ENCODE peak calls at places on chromosomes 12 and 14, in ten cellular contexts. T is GM13976, S is astrocyte, J is thyroid gland, Q is NCI-H226, E is fibroblast of lung, A is RPMI8226, H is neural crest cell, Z is GM23248, Y is Daoy. F is an unnamed sample.
A peak's percentile ranks its signal among the peaks of the same experiment; 100 is the strongest.

GRCh38 chr12:71662861-71663560 is 637 bp downstream of the ZFC3H1 start:
- DNase-seq in T (peak; percentile 64), S (peak; percentile 63), J (peak; percentile 46), Q (peak; percentile 40), E (peak; percentile 71), A (peak; percentile 61), H (peak; percentile 46), Z (peak; percentile 94), Y (peak; percentile 63), F (peak; percentile 54)

GRCh38 chr12:63400746-63401145 is 249.7 kb upstream of the AVPR1A start:
- DNase-seq in T (no peak), S (peak; percentile 76), J (no peak), Q (peak; percentile 26), E (peak; percentile 79), A (peak; percentile 75), H (no peak), Z (no peak), Y (peak; percentile 69), F (peak; percentile 54)

GRCh38 chr14:51004801-51005526 is 60.7 kb upstream of the PYGL start:
- DNase-seq in T (no peak), S (peak; percentile 69), J (no peak), Q (peak; percentile 45), E (peak; percentile 79), A (no peak), H (no peak), Z (peak; percentile 69), Y (peak; percentile 54), F (peak; percentile 62)

GRCh38 chr14:55129428-55130193 is 559 bp downstream of the LGALS3 start:
- DNase-seq in T (peak; percentile 82), S (peak; percentile 58), J (peak; percentile 52), Q (peak; percentile 61), E (peak; percentile 71), A (peak; percentile 20), H (peak; percentile 15), Z (peak; percentile 93), Y (peak; percentile 81), F (peak; percentile 68)

GRCh38 chr12:131893605-131894312 is 663 bp upstream of the ULK1 start:
- DNase-seq in T (peak; percentile 18), S (no peak), J (no peak), Q (no peak), E (no peak), A (no peak), H (no peak), Z (peak; percentile 62), Y (no peak), F (no peak)

GRCh38 chr12:5807538-5808219 is 137.4 kb downstream of the ANO2 start:
- DNase-seq in T (no peak), S (peak; percentile 39), J (no peak), Q (no peak), E (peak; percentile 39), A (no peak), H (no peak), Z (no peak), Y (peak; percentile 45), F (no peak)

GRCh38 chr14:80300351-80300750 is 89.0 kb upstream of the DIO2 start:
- DNase-seq in T (no peak), S (no peak), J (no peak), Q (no peak), E (no peak), A (no peak), H (no peak), Z (no peak), Y (no peak), F (no peak)

GRCh38 chr14:90785474-90785873 is 30.8 kb downstream of the TTC7B start:
- DNase-seq in T (no peak), S (no peak), J (peak; percentile 20), Q (peak; percentile 24), E (peak; percentile 27), A (no peak), H (no peak), Z (peak; percentile 24), Y (peak; percentile 80), F (peak; percentile 4)

GRCh38 chr12:122282066-122282465 is 15.8 kb upstream of the VPS33A start:
- DNase-seq in T (no peak), S (peak; percentile 84), J (no peak), Q (peak; percentile 14), E (peak; percentile 87), A (no peak), H (no peak), Z (peak; percentile 84), Y (peak; percentile 33), F (peak; percentile 58)

GRCh38 chr12:29782285-29782820 is 1.4 kb downstream of the TMTC1 start:
- DNase-seq in T (no peak), S (peak; percentile 77), J (no peak), Q (peak; percentile 48), E (peak; percentile 80), A (peak; percentile 72), H (no peak), Z (peak; percentile 89), Y (peak; percentile 35), F (no peak)

GRCh38 chr12:100141666-100141997 is 1.0 kb downstream of the BLTP3B start:
- DNase-seq in T (no peak), S (peak; percentile 90), J (no peak), Q (peak; percentile 76), E (peak; percentile 92), A (peak; percentile 27), H (no peak), Z (peak; percentile 95), Y (peak; percentile 79), F (peak; percentile 75)

GRCh38 chr14:103847439-103847953 is at the start of gene PPP1R13B:
- DNase-seq in T (peak; percentile 100), S (peak; percentile 58), J (peak; percentile 94), Q (peak; percentile 80), E (peak; percentile 79), A (peak; percentile 90), H (peak; percentile 87), Z (peak; percentile 94), Y (peak; percentile 96), F (peak; percentile 79)

GRCh38 chr12:76790564-76791552 is 26.9 kb downstream of the ZDHHC17 start:
- DNase-seq in T (peak; percentile 40), S (no peak), J (no peak), Q (peak; percentile 7), E (no peak), A (peak; percentile 25), H (no peak), Z (peak; percentile 46), Y (peak; percentile 6), F (peak; percentile 13)

GRCh38 chr12:2960432-2960956 is 1.3 kb downstream of the TEAD4 start:
- DNase-seq in T (peak; percentile 58), S (peak; percentile 56), J (peak; percentile 47), Q (peak; percentile 63), E (peak; percentile 64), A (peak; percentile 38), H (no peak), Z (peak; percentile 67), Y (peak; percentile 75), F (peak; percentile 62)

GRCh38 chr12:104733717-104734175 is 224.3 kb downstream of the SLC41A2 start:
- DNase-seq in T (peak; percentile 63), S (no peak), J (peak; percentile 26), Q (peak; percentile 7), E (no peak), A (no peak), H (no peak), Z (no peak), Y (peak; percentile 37), F (no peak)

GRCh38 chr14:32417956-32418552 is 89.0 kb downstream of the AKAP6 start:
- DNase-seq in T (no peak), S (peak; percentile 76), J (peak; percentile 72), Q (peak; percentile 43), E (peak; percentile 79), A (no peak), H (no peak), Z (peak; percentile 64), Y (peak; percentile 87), F (peak; percentile 76)

GRCh38 chr12:56749853-56750252 is 2.3 kb downstream of the PRIM1 start:
- DNase-seq in T (no peak), S (no peak), J (no peak), Q (no peak), E (no peak), A (no peak), H (no peak), Z (no peak), Y (no peak), F (no peak)

GRCh38 chr12:132320767-132321211 is 8.6 kb downstream of the GALNT9 start:
- DNase-seq in T (no peak), S (no peak), J (no peak), Q (no peak), E (no peak), A (no peak), H (no peak), Z (no peak), Y (no peak), F (no peak)

GRCh38 chr12:12823308-12823707 is 10.2 kb downstream of the DDX47 start:
- DNase-seq in T (no peak), S (peak; percentile 95), J (no peak), Q (peak; percentile 94), E (peak; percentile 96), A (no peak), H (no peak), Z (peak; percentile 61), Y (peak; percentile 90), F (peak; percentile 14)

GRCh38 chr12:114760151-114760877 is 76.3 kb upstream of the TBX3 start:
- DNase-seq in T (no peak), S (no peak), J (no peak), Q (no peak), E (no peak), A (no peak), H (no peak), Z (no peak), Y (no peak), F (peak; percentile 82)

GRCh38 chr14:76762617-76763361 is 1.5 kb downstream of the VASH1 start:
- DNase-seq in T (no peak), S (no peak), J (no peak), Q (no peak), E (no peak), A (no peak), H (no peak), Z (peak; percentile 34), Y (no peak), F (peak; percentile 16)

GRCh38 chr12:92028039-92028709 is 117.5 kb downstream of the BTG1 start:
- DNase-seq in T (no peak), S (peak; percentile 64), J (no peak), Q (peak; percentile 58), E (peak; percentile 74), A (no peak), H (no peak), Z (peak; percentile 47), Y (peak; percentile 21), F (peak; percentile 37)

GRCh38 chr14:104724981-104725771 is 1.1 kb downstream of the ADSS1 start:
- DNase-seq in T (no peak), S (no peak), J (peak; percentile 49), Q (peak; percentile 27), E (no peak), A (peak; percentile 61), H (peak; percentile 40), Z (peak; percentile 63), Y (peak; percentile 70), F (no peak)

GRCh38 chr14:76768201-76768656 is 7.0 kb downstream of the VASH1 start:
- DNase-seq in T (peak; percentile 85), S (no peak), J (no peak), Q (no peak), E (no peak), A (peak; percentile 18), H (no peak), Z (no peak), Y (peak; percentile 39), F (no peak)

GRCh38 chr14:70472253-70473159 is 20.5 kb downstream of the ADAM21 start:
- DNase-seq in T (peak; percentile 50), S (no peak), J (no peak), Q (no peak), E (no peak), A (no peak), H (no peak), Z (no peak), Y (no peak), F (no peak)

GRCh38 chr14:24556756-24557155 is 19.3 kb downstream of the CTSG start:
- DNase-seq in T (no peak), S (peak; percentile 6), J (peak; percentile 14), Q (peak; percentile 75), E (peak; percentile 25), A (peak; percentile 2), H (no peak), Z (peak; percentile 38), Y (peak; percentile 8), F (peak; percentile 48)

GRCh38 chr12:24138041-24138440 is 188.6 kb upstream of the SOX5 start:
- DNase-seq in T (no peak), S (no peak), J (no peak), Q (no peak), E (no peak), A (no peak), H (no peak), Z (no peak), Y (no peak), F (no peak)

GRCh38 chr14:48111151-48111550 is 435.7 kb upstream of the MDGA2 start:
- DNase-seq in T (no peak), S (no peak), J (no peak), Q (no peak), E (no peak), A (no peak), H (no peak), Z (no peak), Y (no peak), F (no peak)

F was measured in RPMI7951.